ENCODE peak calls at places on chromosomes 1 and 21, in four cellular contexts. A, M, R and N are unnamed samples.

GRCh38 chr1:35726814-35727433 is 8.2 kb upstream of the C1orf216 start:
- DNase-seq in R (peak; percentile 58), M (peak; percentile 59), A (peak; percentile 49), N (peak; percentile 77)

GRCh38 chr1:39632491-39633417 is 6.7 kb downstream of the HEYL start:
- DNase-seq in A (peak; percentile 75), R (no peak), M (no peak), N (peak; percentile 76)

GRCh38 chr1:24695202-24695974 is 49.9 kb upstream of the CLIC4 start:
- DNase-seq in M (no peak), A (peak; percentile 62), R (no peak), N (peak; percentile 48)

GRCh38 chr1:18948048-18948912 is 8.2 kb downstream of the IFFO2 start:
- DNase-seq in R (peak; percentile 80), A (peak; percentile 80), M (peak; percentile 77), N (peak; percentile 36)

GRCh38 chr21:44919111-44919912 is 1.4 kb downstream of the ITGB2 start:
- DNase-seq in A (peak; percentile 64), R (no peak), M (peak; percentile 29), N (no peak)

GRCh38 chr1:43367026-43367903 is 546 bp downstream of the ELOVL1 start:
- DNase-seq in M (peak; percentile 43), R (peak; percentile 46), A (peak; percentile 56), N (no peak)

GRCh38 chr1:27945020-27945419 is 10.2 kb downstream of the SMPDL3B start:
- DNase-seq in R (no peak), A (no peak), M (no peak), N (no peak)

GRCh38 chr1:207495816-207496792 is at the start of gene CR1:
- DNase-seq in R (no peak), A (peak; percentile 77), M (peak; percentile 17), N (peak; percentile 35)

GRCh38 chr1:4517559-4517958 is 136.8 kb upstream of the AJAP1 start:
- DNase-seq in A (no peak), M (no peak), R (no peak), N (no peak)